ENCODE peak calls at places on chromosome 3, in five cellular contexts. J is activated naive CD8-positive, alpha-beta T cell treated with anti-CD3 and anti-CD28 coated beads, Interleukin-2, amount 10 ng/mL, durations not matched to agents 7 days and 5 days; G is T1000; A is naive thymus-derived CD8-positive, alpha-beta T cell; Z is fibroblast of villous mesenchyme. T is an unnamed sample.

GRCh38 chr3:79685108-79685507 is 82.7 kb downstream of the ROBO1 start:
- DNase-seq in Z (no peak), A (no peak), G (no peak), J (no peak), T (no peak)

GRCh38 chr3:45677045-45677436 is 12.2 kb upstream of the SACM1L start:
- DNase-seq in Z (peak), G (peak), J (peak), A (peak), T (peak)

GRCh38 chr3:11770477-11771381 is 76.0 kb downstream of the TAMM41 start:
- DNase-seq in Z (peak), J (peak), G (no peak), A (peak), T (peak)

GRCh38 chr3:16480861-16481569 is 32.5 kb downstream of the RFTN1 start:
- DNase-seq in Z (peak), G (peak), A (peak), J (no peak), T (peak)

GRCh38 chr3:122572940-122573412 is 4.5 kb upstream of the PARP15 start:
- DNase-seq in G (peak), J (no peak), Z (peak), A (no peak), T (peak)

GRCh38 chr3:38229036-38229435 is 36.6 kb upstream of the SLC22A13 start:
- DNase-seq in G (no peak), A (no peak), J (no peak), Z (no peak), T (no peak)

GRCh38 chr3:145939431-145939830 is 221.6 kb downstream of the PLOD2 start:
- DNase-seq in A (no peak), Z (no peak), J (no peak), G (no peak), T (no peak)

GRCh38 chr3:143895805-143896204 is 47.5 kb upstream of the SLC9A9 start:
- DNase-seq in J (no peak), G (no peak), Z (peak), A (no peak), T (no peak)

GRCh38 chr3:56885879-56886647 is 84.3 kb upstream of the ARHGEF3 start:
- DNase-seq in J (no peak), A (no peak), G (no peak), Z (no peak), T (no peak)

GRCh38 chr3:192923731-192924130 is 6.1 kb upstream of the MB21D2 start:
- DNase-seq in J (no peak), Z (no peak), A (no peak), G (no peak), T (no peak)

GRCh38 chr3:183991403-183991802 is 26.3 kb downstream of the ABCC5 start:
- DNase-seq in A (no peak), G (no peak), Z (no peak), J (no peak), T (no peak)

GRCh38 chr3:23807161-23808015 is 1.6 kb downstream of the UBE2E1 start:
- DNase-seq in A (peak), Z (peak), J (no peak), G (no peak), T (peak)

GRCh38 chr3:124360140-124360539 is 368.2 kb upstream of the ROPN1 start:
- DNase-seq in G (no peak), Z (no peak), A (no peak), J (no peak), T (no peak)

GRCh38 chr3:139745831-139746230 is 68.1 kb upstream of the NMNAT3 start:
- DNase-seq in G (no peak), J (no peak), Z (peak), A (no peak), T (peak)

GRCh38 chr3:19428729-19429128 is 280.4 kb downstream of the KCNH8 start:
- DNase-seq in Z (no peak), J (no peak), G (no peak), A (no peak), T (no peak)

GRCh38 chr3:72582211-72582878 is 265.9 kb downstream of the SHQ1 start:
- DNase-seq in Z (no peak), G (no peak), J (no peak), A (no peak), T (no peak)

GRCh38 chr3:16723994-16724393 is 118.8 kb upstream of the DAZL start:
- DNase-seq in Z (peak), A (peak), G (no peak), J (no peak), T (no peak)

GRCh38 chr3:159867372-159867771 is 121.3 kb upstream of the IL12A start:
- DNase-seq in Z (no peak), J (no peak), G (no peak), A (no peak), T (no peak)

GRCh38 chr3:120284702-120285507 is at the start of gene GPR156:
- DNase-seq in G (no peak), Z (no peak), A (no peak), J (no peak), T (peak)

GRCh38 chr3:124597979-124598378 is 132.3 kb upstream of the UMPS start:
- DNase-seq in J (no peak), G (no peak), Z (no peak), A (no peak), T (no peak)

GRCh38 chr3:178536271-178537079 is at the start of gene KCNMB2:
- DNase-seq in G (no peak), Z (peak), A (no peak), J (no peak), T (no peak)

GRCh38 chr3:157063926-157064325 is 96.0 kb downstream of the CCNL1 start:
- DNase-seq in G (no peak), Z (no peak), A (no peak), J (no peak), T (no peak)

GRCh38 chr3:194879991-194880939 is 194.6 kb downstream of the FAM43A start:
- DNase-seq in G (no peak), J (no peak), Z (peak), A (no peak), T (no peak)

GRCh38 chr3:14605070-14605469 is 46.5 kb upstream of the CCDC174 start:
- DNase-seq in G (no peak), A (no peak), J (no peak), Z (no peak), T (no peak)

GRCh38 chr3:43949594-43949993 is 258.9 kb downstream of the ABHD5 start:
- DNase-seq in G (no peak), J (no peak), Z (no peak), A (no peak), T (no peak)

GRCh38 chr3:119636194-119636593 is 24.2 kb downstream of the POPDC2 start:
- DNase-seq in J (no peak), G (no peak), A (no peak), Z (peak), T (peak)

GRCh38 chr3:30293621-30294240 is 312.7 kb upstream of the TGFBR2 start:
- DNase-seq in Z (no peak), G (no peak), J (no peak), A (no peak), T (no peak)

GRCh38 chr3:160400631-160401150 is 1.2 kb downstream of the SMC4 start:
- DNase-seq in J (peak), A (no peak), G (no peak), Z (no peak), T (no peak)

GRCh38 chr3:26712211-26713026 is 89.8 kb downstream of the LRRC3B start:
- DNase-seq in Z (peak), G (no peak), A (peak), J (no peak), T (peak)

GRCh38 chr3:3629911-3630310 is 169.3 kb upstream of the LRRN1 start:
- DNase-seq in J (no peak), Z (no peak), A (no peak), G (no peak), T (no peak)

GRCh38 chr3:72951259-72951722 is 45.3 kb upstream of the PPP4R2 start:
- DNase-seq in J (no peak), Z (peak), A (peak), G (no peak), T (no peak)

GRCh38 chr3:2024713-2025112 is 74.0 kb upstream of the CNTN4 start:
- DNase-seq in G (no peak), Z (no peak), J (no peak), A (no peak), T (no peak)

GRCh38 chr3:13580256-13581023 is 31.5 kb downstream of the FBLN2 start:
- DNase-seq in G (no peak), A (no peak), Z (no peak), J (no peak), T (no peak)

T was measured in EL.